ENCODE peak calls at places on chromosomes 3 and 15, in eight cellular contexts. N is hepatocyte, K is transverse colon, I is SK-N-SH, M is A549, W is pancreas, U is HCT116, P is heart left ventricle. V is an unnamed sample.

GRCh38 chr15:34304613-34305012 is 33.0 kb downstream of the SLC12A6 start:
- DNase-seq in U (no peak), I (no peak), K (no peak), W (no peak), M (no peak), N (no peak), P (no peak), V (no peak)

GRCh38 chr3:99781761-99782160 is 35.9 kb upstream of the CMSS1 start:
- DNase-seq in I (no peak), U (no peak), M (no peak), W (no peak), P (no peak), K (no peak), N (no peak), V (no peak)

GRCh38 chr3:134526319-134526718 is 40.5 kb downstream of the CEP63 start:
- DNase-seq in U (no peak), I (no peak), W (no peak), P (no peak), M (no peak), N (no peak), K (no peak), V (no peak)

GRCh38 chr3:8741581-8742355 is 8.2 kb downstream of the CAV3 start:
- DNase-seq in M (peak; percentile 86), K (no peak), U (peak; percentile 42), N (peak; percentile 81), I (peak; percentile 42), W (no peak), P (peak; percentile 39), V (no peak)

GRCh38 chr15:45434168-45434567 is 55.8 kb upstream of the GATM start:
- DNase-seq in N (no peak), U (no peak), K (no peak), I (no peak), W (no peak), M (no peak), P (no peak), V (no peak)

GRCh38 chr3:172074578-172074977 is 35.2 kb downstream of the FNDC3B start:
- DNase-seq in N (no peak), W (no peak), U (no peak), K (no peak), P (no peak), I (no peak), M (no peak), V (no peak)

GRCh38 chr3:150203273-150203672 is 204.8 kb upstream of the TSC22D2 start:
- DNase-seq in K (no peak), N (no peak), P (no peak), I (no peak), W (no peak), U (no peak), M (no peak), V (no peak)

GRCh38 chr3:184321666-184322065 is 7.3 kb downstream of the EIF4G1 start:
- DNase-seq in W (no peak), P (no peak), N (no peak), U (no peak), I (peak; percentile 4), M (no peak), K (no peak), V (no peak)

DNA sequence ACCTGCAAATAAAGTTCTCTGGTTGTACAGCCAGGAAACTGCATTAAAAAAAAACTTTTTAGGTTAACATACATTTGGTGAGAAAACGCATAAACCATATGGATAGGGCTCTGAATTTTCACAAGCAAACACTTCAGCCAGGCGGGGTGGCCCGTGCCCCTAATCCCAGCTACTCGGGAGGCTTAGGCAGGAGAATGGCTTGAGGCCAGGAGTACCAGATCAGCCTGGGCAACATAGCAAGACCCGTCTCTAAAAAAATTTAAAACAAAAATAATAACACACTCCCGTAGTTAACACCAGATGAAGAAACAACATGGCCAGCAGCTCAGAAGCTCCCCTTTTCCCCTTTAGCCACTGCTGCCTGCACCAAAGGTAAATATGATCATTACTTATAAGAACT is 3.2 kb upstream of the RPL14 start:
- DNase-seq in K (no peak), N (no peak), P (no peak), M (no peak), U (no peak), I (no peak), W (no peak), V (no peak)
- H3K4me3 ChIP-seq in K (no peak overlapping the region), N (peak overlapping the region; percentile 15), P (no peak overlapping the region), M (peak overlapping the region; percentile 57), U (peak overlapping the region; percentile 83), I (peak overlapping the region; percentile 83), W (peak overlapping the region; percentile 46), V (peak overlapping the region; percentile 71)

GRCh38 chr3:126527455-126528211 is 3.7 kb downstream of the CHST13 start:
- DNase-seq in W (peak; percentile 30), M (no peak), P (no peak), N (no peak), U (no peak), K (no peak), I (no peak), V (no peak)

GRCh38 chr3:126525853-126526667 is 2.1 kb downstream of the CHST13 start:
- DNase-seq in K (no peak), N (no peak), P (no peak), W (peak; percentile 45), I (no peak), U (no peak), M (no peak), V (no peak)

GRCh38 chr3:126527006-126527405 is 3.1 kb downstream of the CHST13 start:
- DNase-seq in U (no peak), N (no peak), M (no peak), P (no peak), W (peak; percentile 47), K (no peak), I (no peak), V (no peak)

GRCh38 chr3:126525091-126525852 is 1.3 kb downstream of the CHST13 start:
- DNase-seq in N (peak; percentile 61), M (no peak), P (no peak), I (no peak), K (no peak), W (peak; percentile 43), U (no peak), V (no peak)

GRCh38 chr3:126526668-126527005 is 2.7 kb downstream of the CHST13 start:
- DNase-seq in I (no peak), M (no peak), K (no peak), N (no peak), P (no peak), W (no peak), U (no peak), V (no peak)
- H3K4me1 ChIP-seq in I (peaks cover 43% of the 10 kb centered on the region), M (peaks cover 24% of the 10 kb centered on the region), K (peaks cover 14% of the 10 kb centered on the region), N (peaks cover 48% of the 10 kb centered on the region), P (peaks cover 38% of the 10 kb centered on the region), W (peaks cover 11% of the 10 kb centered on the region), U (peaks cover 4% of the 10 kb centered on the region), V (no peaks in the 10 kb centered on the region)

GRCh38 chr15:75606026-75606425 is 19.5 kb downstream of the SNUPN start:
- DNase-seq in K (no peak), I (no peak), P (no peak), N (no peak), U (no peak), W (no peak), M (no peak), V (no peak)

DNA sequence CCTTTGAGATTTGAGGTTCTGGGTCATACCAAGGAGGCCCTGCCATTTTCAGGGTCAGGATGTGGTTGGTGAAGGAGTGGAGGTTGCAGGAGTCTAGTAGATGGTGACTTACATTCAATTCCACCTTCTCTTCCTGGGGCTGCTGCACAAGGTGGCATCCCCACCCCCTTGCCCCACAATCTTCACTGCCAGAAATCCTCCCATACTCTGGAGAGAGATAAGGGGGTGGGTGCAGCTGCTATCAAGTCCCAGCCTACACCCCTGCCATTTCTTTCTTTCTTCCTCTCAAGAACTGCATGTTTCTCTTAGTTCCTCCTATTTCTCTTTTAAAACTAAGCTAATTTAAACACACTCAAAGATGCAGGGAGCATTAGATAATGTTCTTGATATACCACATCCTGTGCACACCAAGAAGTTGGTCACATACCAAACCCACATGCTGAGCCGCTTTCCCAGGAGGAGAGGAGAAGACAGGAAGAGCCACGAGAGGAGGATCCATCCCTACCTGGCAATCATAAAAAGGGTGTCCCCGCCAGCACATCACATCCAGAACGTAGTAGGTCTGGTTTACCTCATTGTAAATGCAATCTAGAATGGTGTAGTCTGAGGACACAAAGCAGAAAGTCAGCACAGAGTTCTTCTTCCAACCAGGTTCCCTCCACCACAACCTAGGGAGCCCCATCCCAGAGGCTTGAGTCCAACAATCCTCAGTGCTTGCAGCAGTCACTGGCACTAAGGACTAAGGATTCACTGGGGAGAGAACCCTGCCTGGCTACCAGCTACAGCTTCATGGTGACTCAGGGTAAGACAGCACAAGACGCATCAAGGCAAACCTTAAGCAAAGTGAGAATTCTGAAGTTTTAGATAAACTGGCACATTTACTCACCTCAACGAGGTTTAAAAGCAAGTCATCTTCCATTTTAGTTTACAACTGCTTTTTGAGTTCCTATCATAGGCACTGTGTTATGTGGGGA is 18.5 kb downstream of the SNUPN start:
- DNase-seq in W (no peak), K (peak; percentile 45), M (no peak), P (no peak), U (no peak), N (no peak), I (no peak), V (no peak)
- H3K4me3 ChIP-seq in W (no peak overlapping the region), K (no peak overlapping the region), M (no peak overlapping the region), P (no peak overlapping the region), U (no peak overlapping the region), N (no peak overlapping the region), I (no peak overlapping the region), V (no peak overlapping the region)

GRCh38 chr3:33091746-33092145 is 5.2 kb downstream of the GLB1 start:
- DNase-seq in N (no peak), W (no peak), P (no peak), K (no peak), I (no peak), M (no peak), U (no peak), V (no peak)

GRCh38 chr3:33093847-33094246 is 3.1 kb downstream of the GLB1 start:
- DNase-seq in W (no peak), K (no peak), I (no peak), N (no peak), P (no peak), M (no peak), U (no peak), V (no peak)

GRCh38 chr3:33089515-33089914 is 7.4 kb downstream of the GLB1 start:
- DNase-seq in N (no peak), M (no peak), P (no peak), K (no peak), W (no peak), I (no peak), U (no peak), V (no peak)

GRCh38 chr3:33096103-33096868 is 660 bp downstream of the GLB1 start:
- DNase-seq in K (peak; percentile 67), N (peak; percentile 62), P (peak; percentile 50), M (peak; percentile 18), I (peak; percentile 67), U (no peak), W (peak; percentile 77), V (no peak)

DNA sequence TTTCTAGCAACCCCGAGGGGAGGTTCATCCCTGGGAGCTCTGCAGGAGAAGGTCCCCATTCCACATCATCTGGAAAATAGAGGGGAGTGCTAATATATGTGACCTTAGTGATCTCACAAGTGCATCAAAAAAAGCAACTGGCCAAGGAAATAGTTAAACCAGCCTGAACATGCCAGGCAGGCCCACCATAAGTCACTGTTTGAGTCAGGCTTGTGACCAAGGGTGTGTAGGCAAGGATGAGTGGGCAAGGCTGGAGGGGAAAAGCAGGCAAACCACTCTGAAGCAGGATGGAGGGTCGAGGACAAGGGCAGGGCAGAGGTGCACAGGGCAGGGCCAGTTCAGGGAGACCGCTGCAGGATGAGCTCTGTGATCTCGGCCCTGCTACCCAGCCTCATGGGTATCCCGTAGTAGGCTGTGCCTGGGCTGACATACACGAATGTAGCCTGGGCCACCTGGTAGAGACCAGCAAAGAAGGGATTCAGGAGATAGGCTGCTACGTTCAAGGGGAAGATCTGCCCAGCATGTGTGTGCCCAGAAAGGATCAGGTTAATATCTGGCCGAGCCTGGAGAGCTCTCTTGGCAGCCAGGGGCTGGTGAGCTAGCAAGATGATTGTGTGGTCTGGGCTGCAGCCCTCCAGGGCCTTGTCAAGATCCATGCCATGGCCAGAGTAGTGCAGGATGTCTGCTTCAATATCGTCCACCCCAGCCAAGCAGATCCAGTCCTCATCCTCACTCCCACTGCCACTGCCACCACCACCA is 4.3 kb downstream of the GLB1 start:
- DNase-seq in W (no peak), U (no peak), N (no peak), M (no peak), I (no peak), P (no peak), K (no peak), V (no peak)
- H3K4me1 ChIP-seq in W (no peaks in the 10 kb centered on the region), U (peaks cover 7% of the 10 kb centered on the region), N (peaks cover under 1% of the 10 kb centered on the region), M (peaks cover 5% of the 10 kb centered on the region), I (peaks cover 8% of the 10 kb centered on the region), P (peaks cover 36% of the 10 kb centered on the region), K (peaks cover 6% of the 10 kb centered on the region), V (no peaks in the 10 kb centered on the region)